ENCODE peak calls at places on chromosome 7, in seven cellular contexts. L is GM12878, D is H1, S is HCT116, Q is SK-N-SH, Z is K562, R is HepG2. C is an unnamed sample.

GRCh38 chr7:105352018-105352612 is 36.6 kb downstream of the SRPK2 start:
- DNase-seq in L (peak), D (no peak), S (no peak), Q (no peak), Z (no peak), R (no peak), C (no peak)

GRCh38 chr7:150356265-150356897 is 12.2 kb upstream of the REPIN1 start:
- DNase-seq in L (no peak), D (no peak), S (peak), Q (peak), Z (peak), R (peak), C (no peak)

GRCh38 chr7:132476541-132476940 is 99.7 kb downstream of the PLXNA4 start:
- DNase-seq in L (no peak), D (no peak), S (no peak), Q (peak), Z (no peak), R (no peak), C (no peak)

GRCh38 chr7:27068316-27068715 is 27.5 kb downstream of the HOXA1 start:
- DNase-seq in L (no peak), D (no peak), S (no peak), Q (no peak), Z (no peak), R (no peak), C (no peak)

GRCh38 chr7:114819629-114820362 is 102.1 kb upstream of the MDFIC start:
- DNase-seq in L (no peak), D (no peak), S (peak), Q (no peak), Z (no peak), R (peak), C (peak)

GRCh38 chr7:70744414-70744942 is 387.5 kb upstream of the GALNT17 start:
- DNase-seq in L (no peak), D (no peak), S (no peak), Q (no peak), Z (no peak), R (no peak), C (no peak)

GRCh38 chr7:116863168-116863670 is 832 bp downstream of the CAPZA2 start:
- DNase-seq in L (no peak), D (peak), S (no peak), Q (peak), Z (peak), R (peak), C (peak)

GRCh38 chr7:155835446-155836215 is 23.4 kb upstream of the SHH start:
- DNase-seq in L (no peak), D (no peak), S (no peak), Q (no peak), Z (no peak), R (no peak), C (no peak)

GRCh38 chr7:91892099-91892788 is 11.7 kb upstream of the MTERF1 start:
- DNase-seq in L (no peak), D (no peak), S (no peak), Q (no peak), Z (no peak), R (no peak), C (no peak)

GRCh38 chr7:127393370-127394058 is 1.0 kb upstream of the ZNF800 start:
- DNase-seq in L (no peak), D (peak), S (no peak), Q (peak), Z (no peak), R (no peak), C (no peak)

GRCh38 chr7:50724526-50725520 is 57.9 kb downstream of the GRB10 start:
- DNase-seq in L (no peak), D (no peak), S (no peak), Q (no peak), Z (no peak), R (no peak), C (no peak)

GRCh38 chr7:128341733-128342132 is 2.0 kb downstream of the RBM28 start:
- DNase-seq in L (no peak), D (no peak), S (no peak), Q (no peak), Z (no peak), R (no peak), C (no peak)

GRCh38 chr7:127250312-127251047 is 2.3 kb downstream of the GRM8 start:
- DNase-seq in L (no peak), D (no peak), S (no peak), Q (no peak), Z (no peak), R (no peak), C (no peak)

GRCh38 chr7:43465581-43466554 is 117.0 kb upstream of the STK17A start:
- DNase-seq in L (no peak), D (peak), S (no peak), Q (peak), Z (no peak), R (no peak), C (no peak)

GRCh38 chr7:6248581-6248980 is 23.8 kb downstream of the CYTH3 start:
- DNase-seq in L (no peak), D (no peak), S (no peak), Q (no peak), Z (no peak), R (no peak), C (no peak)

GRCh38 chr7:65746398-65746669 is 126.5 kb upstream of the VKORC1L1 start:
- DNase-seq in L (no peak), D (no peak), S (no peak), Q (no peak), Z (no peak), R (no peak), C (no peak)

GRCh38 chr7:105830405-105831218 is 45.8 kb downstream of the ATXN7L1 start:
- DNase-seq in L (no peak), D (no peak), S (peak), Q (peak), Z (no peak), R (peak), C (peak)

GRCh38 chr7:28686418-28686800 is 271.7 kb downstream of the TRIL start:
- DNase-seq in L (no peak), D (peak), S (no peak), Q (peak), Z (no peak), R (no peak), C (peak)

GRCh38 chr7:3568516-3568915 is 267.5 kb downstream of the SDK1 start:
- DNase-seq in L (no peak), D (no peak), S (no peak), Q (no peak), Z (no peak), R (no peak), C (no peak)
- TF ChIP-seq JUND in L (no peak), D (no peak), S (no peak), Q (no peak), Z (no peak), R (no peak), C (no peak)

DNA sequence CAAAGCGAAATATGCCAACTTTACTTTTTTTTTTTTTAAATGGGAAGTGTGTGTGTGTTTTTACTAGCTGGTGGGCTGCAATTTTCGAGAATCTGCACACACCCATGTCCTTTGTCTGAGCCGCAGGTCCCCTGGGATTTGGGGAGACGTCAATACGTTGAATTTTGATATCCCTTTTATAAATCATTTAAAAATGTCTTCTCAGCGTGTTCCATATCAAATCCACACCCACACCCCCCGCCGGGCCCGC is 404 bp upstream of the FMC1 start:
- DNase-seq in L (no peak), D (no peak), S (no peak), Q (no peak), Z (no peak), R (no peak), C (no peak)
- TF ChIP-seq JUND in L (no peak), D (no peak), S (no peak), Q (no peak), Z (no peak), R (no peak), C (no peak)

GRCh38 chr7:135601182-135601581 is 43.5 kb downstream of the NUP205 start:
- DNase-seq in L (no peak), D (no peak), S (no peak), Q (no peak), Z (no peak), R (no peak), C (no peak)
- TF ChIP-seq JUND in L (no peak), D (no peak), S (no peak), Q (peak), Z (no peak), R (no peak), C (no peak)

DNA sequence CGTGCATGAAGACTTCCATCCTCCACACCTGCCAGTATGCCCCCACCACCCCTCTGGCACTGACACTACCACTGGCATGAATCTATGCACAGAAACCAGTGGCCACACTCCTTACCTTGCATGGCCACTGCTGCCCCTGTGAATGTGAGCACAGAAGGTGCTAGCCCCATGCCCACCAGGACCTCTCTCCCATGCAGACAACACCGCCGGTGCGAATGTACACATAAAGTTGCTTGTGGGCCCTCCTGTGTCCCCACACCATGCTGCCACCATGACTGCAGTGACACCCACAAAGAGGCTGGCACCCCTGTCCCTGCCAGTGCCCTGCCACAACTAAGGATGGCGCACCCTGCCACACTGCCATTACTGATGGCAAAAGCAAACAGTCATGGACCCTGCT is 289.5 kb upstream of the KCND2 start:
- DNase-seq in L (no peak), D (no peak), S (no peak), Q (no peak), Z (no peak), R (no peak), C (no peak)
- TF ChIP-seq JUND in L (no peak), D (no peak), S (no peak), Q (no peak), Z (no peak), R (no peak), C (no peak)

GRCh38 chr7:78638364-78638763 is 815.1 kb downstream of the MAGI2 start:
- DNase-seq in L (no peak), D (no peak), S (no peak), Q (no peak), Z (no peak), R (no peak), C (no peak)

GRCh38 chr7:78642751-78643150 is 810.7 kb downstream of the MAGI2 start:
- DNase-seq in L (no peak), D (no peak), S (no peak), Q (no peak), Z (no peak), R (no peak), C (no peak)
- TF ChIP-seq JUND in L (no peak), D (no peak), S (no peak), Q (no peak), Z (no peak), R (no peak), C (no peak)

DNA sequence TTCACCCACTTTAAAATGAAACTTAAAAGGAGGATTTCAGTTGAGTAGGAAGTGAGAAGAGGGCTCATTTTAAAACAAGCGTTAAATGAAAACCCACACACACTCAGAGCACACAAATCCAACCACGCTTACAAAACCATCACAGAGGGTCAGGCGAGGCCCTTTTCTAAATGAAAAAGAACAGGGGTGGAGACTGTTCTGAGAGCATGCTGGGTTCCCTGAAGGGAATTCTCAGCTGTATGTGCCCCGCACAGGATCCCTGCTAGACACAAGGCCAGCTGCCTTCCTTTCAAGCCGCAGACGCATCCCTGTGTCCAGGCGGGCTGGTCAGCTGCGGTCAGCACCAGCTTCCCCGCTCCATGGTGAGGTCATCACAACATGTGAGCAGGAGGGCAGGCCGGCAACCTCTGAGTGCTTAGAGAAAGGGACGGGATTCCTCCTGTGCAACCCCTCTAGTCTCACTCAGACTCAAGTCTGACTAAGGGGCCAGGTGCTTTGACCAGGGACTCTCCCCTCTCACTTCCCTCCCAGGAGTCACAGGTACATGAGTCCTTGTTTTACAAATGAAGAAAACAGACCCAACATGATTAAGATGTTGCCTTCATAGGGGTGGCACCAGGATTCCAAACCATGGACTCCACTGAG is 111.9 kb downstream of the EGFR start:
- DNase-seq in L (no peak), D (no peak), S (no peak), Q (no peak), Z (no peak), R (no peak), C (no peak)
- TF ChIP-seq JUND in L (no peak), D (no peak), S (no peak), Q (no peak), Z (no peak), R (no peak), C (no peak)